ENCODE peak calls at places on chromosomes 3 and 15, in five cellular contexts. One of them, this sample, is unnamed.

GRCh38 chr3:196179380-196180308 is 31.6 kb downstream of the ZDHHC19 start:
- DNase-seq in NCI-H1436: peak
- DNase-seq in cardiac fibroblast: peak
- DNase-seq in Panc1: no peak
- DNase-seq in NCI-H748 treated with DMSO at 0.1 percent for 48 hours: no peak
- DNase-seq in this sample: no peak

GRCh38 chr3:136068708-136069107 is 103.2 kb downstream of the PPP2R3A start:
- DNase-seq in NCI-H1436: no peak
- DNase-seq in cardiac fibroblast: peak
- DNase-seq in Panc1: no peak
- DNase-seq in NCI-H748 treated with DMSO at 0.1 percent for 48 hours: no peak
- DNase-seq in this sample: no peak

GRCh38 chr15:92869263-92869940 is 30.7 kb upstream of the CHD2 start:
- DNase-seq in NCI-H1436: no peak
- DNase-seq in cardiac fibroblast: peak
- DNase-seq in Panc1: no peak
- DNase-seq in NCI-H748 treated with DMSO at 0.1 percent for 48 hours: no peak
- DNase-seq in this sample: no peak

GRCh38 chr15:94036156-94036555 is 195.2 kb upstream of the MCTP2 start:
- DNase-seq in NCI-H1436: no peak
- DNase-seq in cardiac fibroblast: no peak
- DNase-seq in Panc1: no peak
- DNase-seq in NCI-H748 treated with DMSO at 0.1 percent for 48 hours: no peak
- DNase-seq in this sample: no peak

GRCh38 chr15:66730168-66731014 is 28.4 kb downstream of the SMAD6 start:
- DNase-seq in NCI-H1436: no peak
- DNase-seq in cardiac fibroblast: no peak
- DNase-seq in Panc1: no peak
- DNase-seq in NCI-H748 treated with DMSO at 0.1 percent for 48 hours: no peak
- DNase-seq in this sample: no peak

GRCh38 chr3:180871901-180872300 is 40.6 kb upstream of the FXR1 start:
- DNase-seq in NCI-H1436: no peak
- DNase-seq in cardiac fibroblast: peak
- DNase-seq in Panc1: no peak
- DNase-seq in NCI-H748 treated with DMSO at 0.1 percent for 48 hours: no peak
- DNase-seq in this sample: no peak

GRCh38 chr3:4722103-4722502 is 229.0 kb downstream of the ITPR1 start:
- DNase-seq in NCI-H1436: no peak
- DNase-seq in cardiac fibroblast: peak
- DNase-seq in Panc1: no peak
- DNase-seq in NCI-H748 treated with DMSO at 0.1 percent for 48 hours: peak
- DNase-seq in this sample: no peak

GRCh38 chr3:71961378-71961777 is 176.4 kb upstream of the PROK2 start:
- DNase-seq in NCI-H1436: no peak
- DNase-seq in cardiac fibroblast: no peak
- DNase-seq in Panc1: no peak
- DNase-seq in NCI-H748 treated with DMSO at 0.1 percent for 48 hours: no peak
- DNase-seq in this sample: no peak

GRCh38 chr3:48563382-48563918 is at the start of gene UCN2:
- DNase-seq in NCI-H1436: no peak
- DNase-seq in cardiac fibroblast: peak
- DNase-seq in Panc1: no peak
- DNase-seq in NCI-H748 treated with DMSO at 0.1 percent for 48 hours: no peak
- DNase-seq in this sample: no peak

GRCh38 chr3:52408466-52408865 is 36.4 kb downstream of the SEMA3G start:
- DNase-seq in NCI-H1436: no peak
- DNase-seq in cardiac fibroblast: no peak
- DNase-seq in Panc1: no peak
- DNase-seq in NCI-H748 treated with DMSO at 0.1 percent for 48 hours: no peak
- DNase-seq in this sample: no peak

GRCh38 chr3:18669374-18669773 is 244.2 kb upstream of the SATB1 start:
- DNase-seq in NCI-H1436: no peak
- DNase-seq in cardiac fibroblast: no peak
- DNase-seq in Panc1: no peak
- DNase-seq in NCI-H748 treated with DMSO at 0.1 percent for 48 hours: no peak
- DNase-seq in this sample: no peak

This sample was measured in NCI-H1417 treated with DMSO at 0.1 percent for 48 hours.